ENCODE peak calls at places on chromosomes 7 and 10, in seven cellular contexts. K is mesothelial cell of epicardium; I is AG10803; D is mucosa of gallbladder; G is EL; J is H9; T is activated CD4-positive, alpha-beta T cell treated with anti-CD3 and anti-CD28 coated beads for 48 hours. N is an unnamed sample.

GRCh38 chr10:90604636-90605035 is 253.2 kb downstream of the HTR7 start:
- DNase-seq in J (no peak), T (no peak), I (no peak), K (no peak), G (no peak), D (no peak), N (peak)

GRCh38 chr10:75959912-75960311 is 528.5 kb downstream of the LRMDA start:
- DNase-seq in I (peak), D (no peak), K (no peak), T (no peak), G (no peak), J (no peak), N (no peak)

GRCh38 chr10:11256896-11257295 is 239.2 kb downstream of the CELF2 start:
- DNase-seq in D (no peak), T (no peak), K (no peak), G (no peak), I (no peak), J (no peak), N (no peak)

GRCh38 chr7:47202146-47202768 is 379.7 kb downstream of the TNS3 start:
- DNase-seq in G (no peak), D (no peak), J (no peak), K (no peak), T (no peak), I (peak), N (no peak)

GRCh38 chr7:28774529-28775057 is 183.5 kb downstream of the TRIL start:
- DNase-seq in G (no peak), K (no peak), T (no peak), J (no peak), I (no peak), D (no peak), N (no peak)

GRCh38 chr10:29618341-29619171 is 16.2 kb downstream of the SVIL start:
- DNase-seq in T (no peak), K (no peak), I (no peak), D (peak), G (no peak), J (no peak), N (no peak)

GRCh38 chr10:121296856-121297255 is 301.4 kb downstream of the FGFR2 start:
- DNase-seq in J (no peak), G (no peak), K (no peak), D (no peak), I (no peak), T (no peak), N (no peak)

GRCh38 chr10:100006241-100006886 is 3.4 kb downstream of the DNMBP start:
- DNase-seq in G (peak), K (no peak), I (peak), T (peak), D (no peak), J (no peak), N (peak)

GRCh38 chr7:94908204-94909022 is 1.0 kb downstream of the PPP1R9A start:
- DNase-seq in G (peak), J (peak), D (peak), I (peak), T (no peak), K (peak), N (peak)

GRCh38 chr7:93972029-93972725 is 32.0 kb downstream of the BET1 start:
- DNase-seq in T (no peak), J (no peak), I (no peak), D (no peak), K (no peak), G (no peak), N (no peak)

GRCh38 chr7:25124485-25125136 is 449 bp downstream of the CYCS start:
- DNase-seq in J (no peak), G (no peak), T (peak), I (peak), K (no peak), D (no peak), N (peak)

GRCh38 chr10:133024711-133025557 is 62.8 kb upstream of the ADGRA1 start:
- DNase-seq in K (no peak), J (no peak), D (no peak), G (no peak), T (no peak), I (no peak), N (no peak)

GRCh38 chr10:24465124-24465874 is 256.4 kb downstream of the KIAA1217 start:
- DNase-seq in K (no peak), I (peak), G (peak), D (peak), T (no peak), J (no peak), N (peak)

GRCh38 chr7:53060066-53060465 is 24.6 kb downstream of the POM121L12 start:
- DNase-seq in J (no peak), I (no peak), D (no peak), K (no peak), G (no peak), T (no peak), N (no peak)

GRCh38 chr7:130957140-130957513 is 223.1 kb upstream of the KLF14 start:
- DNase-seq in D (no peak), G (no peak), T (no peak), J (no peak), K (no peak), I (no peak), N (no peak)

GRCh38 chr10:16853201-16853600 is 36.0 kb upstream of the RSU1 start:
- DNase-seq in T (no peak), J (no peak), G (peak), D (no peak), I (peak), K (no peak), N (peak)

GRCh38 chr7:138886501-138886917 is 88.5 kb upstream of the ATP6V0A4 start:
- DNase-seq in I (peak), D (peak), G (peak), K (no peak), J (no peak), T (peak), N (peak)

GRCh38 chr10:20726381-20726780 is 170.7 kb downstream of the NEBL start:
- DNase-seq in T (no peak), I (no peak), K (no peak), J (no peak), D (no peak), G (no peak), N (no peak)

GRCh38 chr10:71747808-71748523 is 25.4 kb downstream of the VSIR start:
- DNase-seq in T (no peak), K (no peak), D (no peak), I (no peak), G (no peak), J (no peak), N (no peak)

GRCh38 chr10:43040482-43041256 is 36.2 kb upstream of the RET start:
- DNase-seq in T (no peak), D (no peak), K (no peak), G (no peak), J (no peak), I (no peak), N (no peak)

GRCh38 chr10:127309609-127310008 is 113.2 kb upstream of the INSYN2A start:
- DNase-seq in T (no peak), I (peak), J (no peak), G (no peak), K (no peak), D (no peak), N (no peak)

GRCh38 chr10:7788640-7789335 is 811 bp downstream of the ATP5F1C start:
- DNase-seq in I (no peak), J (no peak), D (no peak), T (no peak), K (no peak), G (peak), N (no peak)

GRCh38 chr7:14834456-14834855 is 68.1 kb downstream of the DGKB start:
- DNase-seq in I (peak), K (no peak), G (peak), J (no peak), T (no peak), D (no peak), N (peak)

GRCh38 chr10:79910344-79910743 is 38.6 kb downstream of the SFTPD start:
- DNase-seq in J (no peak), T (no peak), D (no peak), G (no peak), K (no peak), I (no peak), N (no peak)

GRCh38 chr7:157809154-157809862 is 472.5 kb downstream of the DNAJB6 start:
- DNase-seq in G (no peak), I (no peak), D (no peak), K (no peak), T (no peak), J (no peak), N (no peak)

N was measured in astrocyte.